ENCODE peak calls at places on chromosomes 13 and 19, in five cellular contexts. L is nucleus accumbens; F is MV-4-11; P is stimulated activated CD4-positive, alpha-beta T cell treated with anti-CD3 and anti-CD28 coated beads, Interleukin-4, amount 100 ng/mL, for 4 hours; T is cortex of kidney. V is an unnamed sample.

GRCh38 chr13:107373551-107373950 is 805.6 kb upstream of the ARGLU1 start:
- DNase-seq in L (no peak), F (no peak), P (no peak), T (no peak), V (peak; percentile 48)

GRCh38 chr13:58712191-58712590 is 1080.6 kb downstream of the PCDH17 start:
- DNase-seq in L (no peak), F (no peak), P (no peak), T (no peak), V (no peak)

GRCh38 chr13:99658266-99658991 is 157.2 kb downstream of the TM9SF2 start:
- DNase-seq in L (peak; percentile 44), F (peak; percentile 47), P (peak; percentile 35), T (no peak), V (peak; percentile 79)

GRCh38 chr19:54430306-54431254 is 15.3 kb downstream of the TTYH1 start:
- DNase-seq in L (peak; percentile 79), F (peak; percentile 19), P (peak; percentile 34), T (no peak), V (no peak)

GRCh38 chr13:46655727-46656180 is 102.8 kb downstream of the LRCH1 start:
- DNase-seq in L (no peak), F (no peak), P (no peak), T (no peak), V (no peak)

GRCh38 chr13:113077953-113078894 is 27.4 kb upstream of the F7 start:
- DNase-seq in L (no peak), F (no peak), P (no peak), T (no peak), V (no peak)

GRCh38 chr13:20006206-20006605 is 47.7 kb downstream of the ZMYM2 start:
- DNase-seq in L (no peak), F (no peak), P (no peak), T (no peak), V (no peak)

GRCh38 chr13:22517544-22517943 is 663.2 kb upstream of the SGCG start:
- DNase-seq in L (no peak), F (no peak), P (no peak), T (no peak), V (no peak)

GRCh38 chr13:107665926-107666458 is 549.3 kb downstream of the LIG4 start:
- DNase-seq in L (no peak), F (no peak), P (no peak), T (no peak), V (no peak)

GRCh38 chr13:83312194-83312593 is 570.1 kb downstream of the SLITRK1 start:
- DNase-seq in L (no peak), F (no peak), P (no peak), T (no peak), V (no peak)